ENCODE peak calls at places on chromosomes 4 and X, in nine cellular contexts. H is lower lobe of right lung, E is endothelial cell of umbilical vein, P is PC-3, R is MM.1S, V is cardiac muscle cell, Z is kidney epithelial cell, Q is OCI-LY7, X is astrocyte. K is an unnamed sample.

GRCh38 chrX:109352121-109352556 is 129.7 kb downstream of the GUCY2F start:
- DNase-seq in H (peak; percentile 43), E (no peak), P (no peak), R (no peak), V (no peak), Z (no peak), Q (no peak), X (no peak), K (no peak)

GRCh38 chrX:74902806-74903205 is 22.4 kb downstream of the NEXMIF start:
- DNase-seq in H (no peak), E (no peak), P (no peak), R (no peak), V (no peak), Z (no peak), Q (no peak), X (no peak), K (no peak)

GRCh38 chr4:8690811-8691775 is 98.5 kb downstream of the CPZ start:
- DNase-seq in H (no peak), E (no peak), P (no peak), R (no peak), V (no peak), Z (no peak), Q (no peak), X (no peak), K (no peak)

GRCh38 chr4:149910604-149911367 is 95.1 kb upstream of the IQCM start:
- DNase-seq in H (no peak), E (peak; percentile 48), P (no peak), R (no peak), V (no peak), Z (no peak), Q (no peak), X (no peak), K (no peak)

GRCh38 chr4:17580969-17581368 is 4.0 kb downstream of the LAP3 start:
- DNase-seq in H (no peak), E (peak; percentile 77), P (no peak), R (no peak), V (no peak), Z (no peak), Q (no peak), X (peak; percentile 86), K (no peak)

GRCh38 chr4:113065629-113066028 is 16.2 kb downstream of the ANK2 start:
- DNase-seq in H (no peak), E (no peak), P (no peak), R (no peak), V (no peak), Z (no peak), Q (no peak), X (no peak), K (no peak)

GRCh38 chrX:103464774-103465117 is 54.5 kb downstream of the RAB40A start:
- DNase-seq in H (peak; percentile 51), E (peak; percentile 84), P (peak; percentile 88), R (peak; percentile 81), V (peak; percentile 83), Z (no peak), Q (peak; percentile 55), X (peak; percentile 32), K (no peak)

GRCh38 chr4:6701371-6701770 is 7.7 kb downstream of the S100P start:
- DNase-seq in H (no peak), E (no peak), P (peak; percentile 30), R (no peak), V (no peak), Z (no peak), Q (no peak), X (no peak), K (no peak)

GRCh38 chr4:73698217-73698616 is 42.2 kb upstream of the CXCL8 start:
- DNase-seq in H (no peak), E (peak; percentile 95), P (peak; percentile 44), R (no peak), V (no peak), Z (peak; percentile 94), Q (no peak), X (peak; percentile 81), K (no peak)

GRCh38 chr4:112410364-112410763 is 105.6 kb downstream of the NEUROG2 start:
- DNase-seq in H (no peak), E (no peak), P (no peak), R (no peak), V (no peak), Z (no peak), Q (no peak), X (no peak), K (no peak)

GRCh38 chrX:7107968-7108480 is 39.5 kb upstream of the STS start:
- DNase-seq in H (no peak), E (no peak), P (no peak), R (no peak), V (no peak), Z (no peak), Q (no peak), X (no peak), K (no peak)

GRCh38 chr4:143377635-143378099 is 41.0 kb downstream of the GAB1 start:
- DNase-seq in H (no peak), E (no peak), P (no peak), R (peak; percentile 58), V (no peak), Z (no peak), Q (peak; percentile 88), X (no peak), K (no peak)

GRCh38 chrX:1589356-1590130 is 1.9 kb upstream of the AKAP17A start:
- DNase-seq in H (no peak), E (no peak), P (no peak), R (no peak), V (no peak), Z (no peak), Q (no peak), X (no peak), K (no peak)

GRCh38 chr4:159697322-159698283 is 594.7 kb downstream of the RAPGEF2 start:
- DNase-seq in H (no peak), E (no peak), P (no peak), R (no peak), V (no peak), Z (no peak), Q (no peak), X (no peak), K (no peak)

GRCh38 chr4:16931906-16932305 is 33.5 kb upstream of the LDB2 start:
- DNase-seq in H (no peak), E (peak; percentile 58), P (no peak), R (no peak), V (no peak), Z (no peak), Q (no peak), X (peak; percentile 48), K (no peak)

DNA sequence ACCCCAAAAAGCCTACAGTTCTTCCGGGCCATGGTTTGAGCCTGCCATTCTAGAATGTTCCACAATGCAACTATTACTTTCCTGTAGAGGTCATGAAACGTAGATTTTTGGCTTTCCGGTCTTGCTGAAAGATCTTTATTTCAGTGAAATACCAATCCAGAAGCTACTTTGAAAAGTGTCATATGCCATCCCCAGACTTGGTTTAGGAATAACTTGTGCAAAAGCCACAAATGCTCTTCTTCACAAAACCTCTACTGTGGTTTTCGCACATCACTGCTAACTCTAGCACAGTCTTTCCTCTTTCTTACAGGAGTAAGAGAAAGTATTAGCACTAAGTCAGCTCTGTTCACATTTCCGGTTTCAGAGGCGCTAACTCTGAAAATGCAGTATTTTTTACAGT is 12.7 kb upstream of the CD40LG start:
- DNase-seq in H (no peak), E (no peak), P (no peak), R (peak; percentile 78), V (no peak), Z (no peak), Q (no peak), X (no peak), K (no peak)
- H3K4me3 ChIP-seq in H (no peak overlapping the region), E (no peak overlapping the region), P (no peak overlapping the region), R (peak overlapping the region; percentile 30), V (no peak overlapping the region), Z (no peak overlapping the region), Q (no peak overlapping the region), X (no peak overlapping the region), K (no peak overlapping the region)

DNA sequence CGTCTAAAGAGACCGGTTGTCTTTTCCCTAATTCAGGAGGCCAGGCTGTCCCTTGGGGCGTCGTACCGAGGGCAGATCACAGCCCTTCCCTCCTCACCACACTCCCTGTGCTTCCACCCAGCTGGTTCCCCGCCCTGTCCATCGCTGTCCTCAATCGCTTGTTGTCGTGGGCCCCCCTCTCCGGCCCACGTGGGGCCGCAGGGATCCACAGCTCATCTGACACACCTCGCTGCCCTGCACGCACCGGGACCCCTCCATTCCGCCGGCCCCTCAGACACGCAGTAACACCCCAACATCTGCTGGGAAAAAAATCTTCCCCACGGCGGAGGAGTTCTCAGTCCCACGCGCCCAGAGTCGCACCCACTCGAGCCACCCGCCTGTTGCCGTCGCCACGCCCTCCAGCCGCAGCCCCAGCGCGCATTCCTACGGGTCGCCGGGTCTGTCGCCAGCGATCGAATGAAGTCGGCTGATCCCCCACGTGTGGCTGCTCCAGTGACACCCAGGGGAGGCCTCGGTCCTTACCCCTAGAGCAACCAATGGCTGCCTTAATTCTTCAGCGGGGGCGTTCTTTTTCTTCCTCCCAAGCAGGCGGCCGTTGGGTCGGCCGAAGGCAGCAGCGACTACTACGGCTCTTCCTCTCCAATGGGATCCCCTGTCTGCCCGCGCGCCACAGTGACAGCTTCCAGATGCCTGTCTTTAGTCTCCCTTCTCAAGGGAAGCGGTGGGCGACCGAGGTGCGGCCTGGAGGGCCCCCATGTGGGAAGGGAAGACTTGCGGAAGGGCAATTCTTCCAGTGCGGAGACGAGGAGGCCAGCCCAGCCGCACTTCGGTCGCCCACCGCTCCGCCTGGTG is 885 bp upstream of the SEPTIN11 start:
- DNase-seq in H (peak; percentile 86), E (peak; percentile 75), P (peak; percentile 61), R (no peak), V (peak; percentile 94), Z (no peak), Q (peak; percentile 19), X (peak; percentile 75), K (no peak)
- TF ChIP-seq CTCF in H (no peak), E (no peak), P (no peak), R (no peak), V (no peak), Z (peak; percentile 12), Q (no peak), X (no peak), K (no peak)

DNA sequence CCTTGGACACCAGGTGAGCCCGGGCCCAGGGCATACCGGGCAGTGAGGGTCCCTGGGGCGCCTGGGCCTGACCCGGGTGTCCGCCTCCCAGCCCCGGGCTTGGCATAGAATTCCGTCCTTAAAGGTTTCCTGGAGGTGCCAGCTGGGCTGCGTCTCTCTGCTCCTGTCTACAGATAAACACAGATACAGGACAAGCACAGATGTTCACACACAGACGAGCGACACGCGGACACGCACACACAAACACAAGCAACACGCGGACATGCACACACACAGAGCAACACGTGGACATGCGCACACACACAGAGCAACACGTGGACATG is 18.5 kb upstream of the ADD1 start:
- DNase-seq in H (no peak), E (no peak), P (no peak), R (no peak), V (no peak), Z (no peak), Q (no peak), X (no peak), K (no peak)
- H3K36me3 ChIP-seq in H (peaks cover 92% of the 10 kb centered on the region), E (peaks cover 60% of the 10 kb centered on the region), P (no peaks in the 10 kb centered on the region), R (no peaks in the 10 kb centered on the region), V (no peaks in the 10 kb centered on the region), Z (peaks cover 1% of the 10 kb centered on the region), Q (no peaks in the 10 kb centered on the region), X (peaks cover 6% of the 10 kb centered on the region), K (peaks cover 60% of the 10 kb centered on the region)

DNA sequence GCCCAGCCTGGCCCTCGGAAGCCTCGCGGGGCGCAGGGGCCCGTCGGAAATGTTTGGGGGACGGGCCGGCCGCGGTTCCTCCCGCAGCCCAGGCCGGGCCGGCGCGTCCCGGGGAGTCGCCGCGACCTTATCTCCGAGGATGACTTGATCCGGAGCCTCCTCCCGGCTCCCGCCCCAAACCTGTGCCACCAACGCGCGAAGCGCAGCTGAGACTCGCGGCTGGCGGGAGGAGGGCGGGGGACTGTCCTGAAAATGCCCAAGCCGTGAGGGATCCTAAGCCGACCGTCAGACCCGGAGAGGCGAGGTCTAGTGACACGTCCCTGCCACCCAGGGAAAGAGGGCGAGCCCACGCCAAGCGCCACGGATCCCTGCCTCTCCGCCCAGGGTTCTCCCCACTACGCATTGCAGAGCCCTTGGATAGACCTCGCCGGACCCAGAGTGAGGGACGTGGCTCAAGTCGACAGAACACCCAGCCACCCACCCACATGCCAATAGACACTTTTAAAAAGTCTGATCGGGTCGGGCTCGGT is 26.9 kb downstream of the UTP14A start:
- DNase-seq in H (peak; percentile 48), E (no peak), P (peak; percentile 7), R (no peak), V (no peak), Z (no peak), Q (no peak), X (no peak), K (no peak)
- H3K4me3 ChIP-seq in H (peak overlapping the region; percentile 48), E (no peak overlapping the region), P (peak overlapping the region; percentile 60), R (peak overlapping the region; percentile 36), V (peak overlapping the region; percentile 52), Z (peak overlapping the region; percentile 17), Q (peak overlapping the region; percentile 40), X (peak overlapping the region; percentile 17), K (peak overlapping the region; percentile 30)